ENCODE peak calls at places on chromosomes 5 and 9, in ten cellular contexts. X is WTC11, H is heart left ventricle, R is psoas muscle, W is fibroblast of the aortic adventitia, L is gastrocnemius medialis, Y is breast epithelium, Z is MCF 10A, A is progenitor cell of endocrine pancreas, M is chondrocyte. C is an unnamed sample.
A peak's percentile ranks its signal among the peaks of the same experiment; 100 is the strongest.

GRCh38 chr5:35136386-35136785 is 88.6 kb upstream of the AGXT2 start:
- DNase-seq in X (no peak), H (no peak), R (no peak), W (peak; percentile 71), L (no peak), Y (no peak), Z (peak; percentile 94), A (no peak), M (no peak), C (no peak)

GRCh38 chr5:377326-377981 is 55.9 kb downstream of the AHRR start:
- DNase-seq in X (peak; percentile 9), H (peak; percentile 48), R (no peak), W (no peak), L (peak; percentile 5), Y (peak; percentile 37), Z (no peak), A (peak; percentile 5), M (peak; percentile 64), C (no peak)

GRCh38 chr5:28512648-28513047 is 1474.3 kb upstream of the CDH9 start:
- DNase-seq in X (no peak), H (no peak), R (no peak), W (no peak), L (no peak), Y (no peak), Z (no peak), A (no peak), M (no peak), C (no peak)

GRCh38 chr5:141605523-141606277 is 13.1 kb downstream of the DIAPH1 start:
- DNase-seq in X (no peak), H (no peak), R (no peak), W (peak; percentile 82), L (peak; percentile 42), Y (no peak), Z (peak; percentile 63), A (no peak), M (no peak), C (peak; percentile 64)

GRCh38 chr5:19855929-19856328 is 132.1 kb downstream of the CDH18 start:
- DNase-seq in X (no peak), H (no peak), R (no peak), W (peak; percentile 67), L (no peak), Y (no peak), Z (no peak), A (no peak), M (no peak), C (no peak)

GRCh38 chr9:129692534-129692933 is 27.1 kb downstream of the PRRX2 start:
- DNase-seq in X (no peak), H (no peak), R (no peak), W (no peak), L (no peak), Y (no peak), Z (no peak), A (no peak), M (no peak), C (no peak)

GRCh38 chr9:128062856-128063831 is 4.0 kb downstream of the NAIF1 start:
- DNase-seq in X (no peak), H (no peak), R (no peak), W (no peak), L (no peak), Y (no peak), Z (no peak), A (no peak), M (no peak), C (no peak)

GRCh38 chr5:1834721-1835425 is 33.7 kb downstream of the NDUFS6 start:
- DNase-seq in X (no peak), H (no peak), R (no peak), W (no peak), L (no peak), Y (no peak), Z (no peak), A (no peak), M (peak; percentile 54), C (no peak)

GRCh38 chr5:104533498-104533897 is 970.9 kb upstream of the NUDT12 start:
- DNase-seq in X (no peak), H (no peak), R (no peak), W (no peak), L (no peak), Y (no peak), Z (no peak), A (no peak), M (no peak), C (no peak)

GRCh38 chr5:177505075-177505474 is 4.6 kb downstream of the DOK3 start:
- DNase-seq in X (no peak), H (no peak), R (no peak), W (no peak), L (no peak), Y (no peak), Z (no peak), A (no peak), M (no peak), C (no peak)

GRCh38 chr5:165805756-165806155 is 2300.3 kb downstream of the MAT2B start:
- DNase-seq in X (peak; percentile 17), H (no peak), R (no peak), W (no peak), L (no peak), Y (no peak), Z (peak; percentile 47), A (no peak), M (no peak), C (no peak)

GRCh38 chr5:173823721-173824567 is 64.2 kb upstream of the CPEB4 start:
- DNase-seq in X (no peak), H (no peak), R (no peak), W (peak; percentile 67), L (no peak), Y (peak; percentile 58), Z (peak; percentile 94), A (peak; percentile 29), M (no peak), C (no peak)

DNA sequence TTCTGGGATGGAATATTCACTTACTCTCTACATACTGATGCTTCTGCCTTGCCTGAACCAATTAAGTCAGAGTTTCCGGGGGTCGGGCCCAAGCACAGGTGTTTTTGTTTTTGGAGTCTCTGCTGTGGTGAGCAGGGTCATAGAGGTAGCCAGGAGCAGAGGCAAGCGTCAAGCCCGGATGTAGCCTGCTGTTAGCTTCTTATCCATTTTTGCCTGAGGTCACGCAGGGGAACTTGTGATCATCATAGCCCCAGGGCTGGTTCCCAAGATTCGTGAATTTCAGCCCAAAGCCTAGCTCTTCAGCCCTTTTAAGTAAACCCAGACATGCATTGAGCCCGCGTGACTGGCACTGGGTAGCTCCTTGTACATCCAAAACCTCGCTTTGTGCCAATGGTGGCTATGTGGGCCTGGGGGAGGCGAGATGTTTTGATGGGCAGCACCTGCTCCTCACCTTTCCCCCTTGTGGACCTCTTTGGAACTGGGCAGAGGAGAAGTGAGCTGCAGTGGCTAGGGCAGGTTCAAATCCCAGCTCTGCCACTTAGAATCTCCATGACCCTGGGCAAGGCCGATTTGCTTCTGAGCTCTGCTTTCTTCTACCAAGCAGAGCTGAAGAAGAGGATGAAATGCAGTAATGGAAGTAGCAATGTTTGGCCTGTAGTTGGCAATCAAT is 33.7 kb downstream of the FGF18 start:
- DNase-seq in X (no peak), H (no peak), R (no peak), W (no peak), L (no peak), Y (no peak), Z (no peak), A (no peak), M (no peak), C (no peak)
- TF ChIP-seq CTCF in X (no peak), H (no peak), R (no peak), W (peak; percentile 8), L (no peak), Y (no peak), Z (no peak), A (no peak), M (peak; percentile 19), C (no peak)

DNA sequence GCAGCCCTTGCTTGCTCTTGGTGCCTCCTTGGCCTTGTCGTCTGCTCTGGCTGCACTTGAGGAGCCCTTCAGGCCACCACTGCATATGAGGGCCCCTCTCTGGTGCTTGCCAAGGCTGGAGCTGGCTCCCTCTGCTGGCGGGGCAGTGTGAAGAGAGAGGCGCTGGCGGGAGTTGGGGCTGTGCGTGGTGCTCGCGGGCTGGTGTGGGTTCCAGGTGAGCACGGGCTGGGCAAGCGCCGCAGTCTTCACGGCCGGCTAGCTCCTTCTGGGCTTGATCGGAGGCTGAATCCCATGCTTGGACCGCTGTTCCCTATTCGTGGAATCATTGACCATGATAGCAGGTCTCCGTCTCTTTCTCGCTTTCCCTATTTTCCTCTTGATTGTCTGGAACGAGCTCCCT is 56.5 kb downstream of the XRCC4 start:
- DNase-seq in X (peak; percentile 26), H (no peak), R (no peak), W (no peak), L (no peak), Y (no peak), Z (no peak), A (no peak), M (peak; percentile 82), C (no peak)
- TF ChIP-seq CTCF in X (no peak), H (no peak), R (no peak), W (no peak), L (no peak), Y (no peak), Z (no peak), A (no peak), M (no peak), C (no peak)

GRCh38 chr9:114613919-114614318 is 2.8 kb downstream of the TMEM268 start:
- DNase-seq in X (no peak), H (no peak), R (no peak), W (no peak), L (no peak), Y (no peak), Z (no peak), A (no peak), M (no peak), C (no peak)
- TF ChIP-seq CTCF in X (no peak), H (no peak), R (no peak), W (no peak), L (no peak), Y (no peak), Z (no peak), A (no peak), M (no peak), C (no peak)

GRCh38 chr9:847505-847904 is 6.0 kb downstream of the DMRT1 start:
- DNase-seq in X (no peak), H (no peak), R (no peak), W (no peak), L (no peak), Y (no peak), Z (no peak), A (no peak), M (no peak), C (no peak)
- TF ChIP-seq CTCF in X (no peak), H (no peak), R (no peak), W (no peak), L (no peak), Y (no peak), Z (no peak), A (no peak), M (no peak), C (no peak)